ENCODE peak calls at places on chromosomes 4 and X, in eight cellular contexts. One of them, this sample, is unnamed.

GRCh38 chr4:140595065-140595464 is 26.3 kb upstream of the UCP1 start:
- DNase-seq in NCI-H2107: peak; percentile 1
- DNase-seq in heart right ventricle: no peak
- DNase-seq in neural crest cell: no peak
- DNase-seq in astrocyte of the spinal cord: no peak
- DNase-seq in KBM-7: peak; percentile 23
- DNase-seq in COR-L47: peak; percentile 59
- DNase-seq in activated naive CD8-positive, alpha-beta T cell treated with anti-CD3 and anti-CD28 coated beads, Interleukin-2, amount 50 U/mL, for 24 hours: no peak
- DNase-seq in this sample: peak; percentile 19

GRCh38 chr4:46270986-46271596 is 118.8 kb downstream of the GABRA2 start:
- DNase-seq in NCI-H2107: no peak
- DNase-seq in heart right ventricle: no peak
- DNase-seq in neural crest cell: no peak
- DNase-seq in astrocyte of the spinal cord: peak; percentile 10
- DNase-seq in KBM-7: peak; percentile 60
- DNase-seq in COR-L47: no peak
- DNase-seq in activated naive CD8-positive, alpha-beta T cell treated with anti-CD3 and anti-CD28 coated beads, Interleukin-2, amount 50 U/mL, for 24 hours: no peak
- DNase-seq in this sample: peak; percentile 15

GRCh38 chrX:2748815-2749188 is 3.0 kb upstream of the XG start:
- DNase-seq in NCI-H2107: no peak
- DNase-seq in heart right ventricle: no peak
- DNase-seq in neural crest cell: no peak
- DNase-seq in astrocyte of the spinal cord: no peak
- DNase-seq in KBM-7: no peak
- DNase-seq in COR-L47: no peak
- DNase-seq in activated naive CD8-positive, alpha-beta T cell treated with anti-CD3 and anti-CD28 coated beads, Interleukin-2, amount 50 U/mL, for 24 hours: no peak
- DNase-seq in this sample: no peak

GRCh38 chrX:108947205-108947604 is 210.8 kb upstream of the IRS4 start:
- DNase-seq in NCI-H2107: no peak
- DNase-seq in heart right ventricle: no peak
- DNase-seq in neural crest cell: no peak
- DNase-seq in astrocyte of the spinal cord: no peak
- DNase-seq in KBM-7: no peak
- DNase-seq in COR-L47: no peak
- DNase-seq in activated naive CD8-positive, alpha-beta T cell treated with anti-CD3 and anti-CD28 coated beads, Interleukin-2, amount 50 U/mL, for 24 hours: no peak
- DNase-seq in this sample: no peak

GRCh38 chrX:74492720-74493201 is 71.5 kb downstream of the SLC16A2 start:
- DNase-seq in NCI-H2107: no peak
- DNase-seq in heart right ventricle: no peak
- DNase-seq in neural crest cell: peak; percentile 9
- DNase-seq in astrocyte of the spinal cord: no peak
- DNase-seq in KBM-7: no peak
- DNase-seq in COR-L47: no peak
- DNase-seq in activated naive CD8-positive, alpha-beta T cell treated with anti-CD3 and anti-CD28 coated beads, Interleukin-2, amount 50 U/mL, for 24 hours: peak; percentile 20
- DNase-seq in this sample: no peak

GRCh38 chr4:38958453-38958852 is 73.8 kb downstream of the TMEM156 start:
- DNase-seq in NCI-H2107: no peak
- DNase-seq in heart right ventricle: no peak
- DNase-seq in neural crest cell: no peak
- DNase-seq in astrocyte of the spinal cord: peak; percentile 58
- DNase-seq in KBM-7: no peak
- DNase-seq in COR-L47: no peak
- DNase-seq in activated naive CD8-positive, alpha-beta T cell treated with anti-CD3 and anti-CD28 coated beads, Interleukin-2, amount 50 U/mL, for 24 hours: no peak
- DNase-seq in this sample: no peak

GRCh38 chr4:116953947-116954346 is 131.4 kb downstream of the TRAM1L1 start:
- DNase-seq in NCI-H2107: no peak
- DNase-seq in heart right ventricle: no peak
- DNase-seq in neural crest cell: no peak
- DNase-seq in astrocyte of the spinal cord: no peak
- DNase-seq in KBM-7: no peak
- DNase-seq in COR-L47: peak; percentile 6
- DNase-seq in activated naive CD8-positive, alpha-beta T cell treated with anti-CD3 and anti-CD28 coated beads, Interleukin-2, amount 50 U/mL, for 24 hours: no peak
- DNase-seq in this sample: no peak

GRCh38 chr4:53193111-53193510 is 172.8 kb downstream of the SCFD2 start:
- DNase-seq in NCI-H2107: no peak
- DNase-seq in heart right ventricle: no peak
- DNase-seq in neural crest cell: no peak
- DNase-seq in astrocyte of the spinal cord: no peak
- DNase-seq in KBM-7: no peak
- DNase-seq in COR-L47: no peak
- DNase-seq in activated naive CD8-positive, alpha-beta T cell treated with anti-CD3 and anti-CD28 coated beads, Interleukin-2, amount 50 U/mL, for 24 hours: no peak
- DNase-seq in this sample: no peak

GRCh38 chr4:114807759-114808404 is 209.3 kb downstream of the UGT8 start:
- DNase-seq in NCI-H2107: no peak
- DNase-seq in heart right ventricle: no peak
- DNase-seq in neural crest cell: no peak
- DNase-seq in astrocyte of the spinal cord: peak; percentile 19
- DNase-seq in KBM-7: peak; percentile 48
- DNase-seq in COR-L47: no peak
- DNase-seq in activated naive CD8-positive, alpha-beta T cell treated with anti-CD3 and anti-CD28 coated beads, Interleukin-2, amount 50 U/mL, for 24 hours: peak; percentile 20
- DNase-seq in this sample: peak; percentile 48

GRCh38 chr4:166140951-166141350 is 267.9 kb downstream of the TLL1 start:
- DNase-seq in NCI-H2107: no peak
- DNase-seq in heart right ventricle: no peak
- DNase-seq in neural crest cell: no peak
- DNase-seq in astrocyte of the spinal cord: no peak
- DNase-seq in KBM-7: no peak
- DNase-seq in COR-L47: no peak
- DNase-seq in activated naive CD8-positive, alpha-beta T cell treated with anti-CD3 and anti-CD28 coated beads, Interleukin-2, amount 50 U/mL, for 24 hours: no peak
- DNase-seq in this sample: no peak

This sample was measured in GM03348.